ENCODE peak calls at places on chromosome 12, in six cellular contexts. P, R, B, O, Y and E are unnamed samples.

GRCh38 chr12:115232455-115233156 is 548.6 kb upstream of the TBX3 start:
- DNase-seq in R (no peak), O (no peak), Y (no peak), B (no peak), P (no peak), E (no peak)

GRCh38 chr12:14249368-14249767 is 116.1 kb upstream of the ATF7IP start:
- DNase-seq in R (no peak), O (no peak), B (no peak), P (peak; percentile 86), Y (no peak), E (peak; percentile 48)

GRCh38 chr12:111749391-111749790 is 17.3 kb upstream of the ALDH2 start:
- DNase-seq in O (no peak), Y (no peak), R (no peak), P (no peak), B (no peak), E (no peak)

GRCh38 chr12:19739195-19739776 is 300.0 kb downstream of the AEBP2 start:
- DNase-seq in B (peak; percentile 44), O (peak; percentile 12), P (peak; percentile 41), Y (peak; percentile 16), R (no peak), E (peak; percentile 40)

GRCh38 chr12:69007166-69007857 is 74.3 kb upstream of the CPM start:
- DNase-seq in Y (no peak), P (no peak), O (no peak), R (no peak), B (no peak), E (no peak)

GRCh38 chr12:30026621-30027234 is 243.0 kb upstream of the TMTC1 start:
- DNase-seq in O (no peak), Y (no peak), R (no peak), B (no peak), P (no peak), E (no peak)

GRCh38 chr12:113244015-113244983 is 23.0 kb downstream of the TPCN1 start:
- DNase-seq in B (peak; percentile 56), P (no peak), O (no peak), R (no peak), Y (no peak), E (no peak)

GRCh38 chr12:94618995-94619695 is 31.2 kb downstream of the TMCC3 start:
- DNase-seq in R (no peak), Y (no peak), B (no peak), O (no peak), P (no peak), E (peak; percentile 63)

GRCh38 chr12:109958374-109958773 is 37.8 kb downstream of the GIT2 start:
- DNase-seq in O (no peak), Y (no peak), P (no peak), R (no peak), B (no peak), E (no peak)

GRCh38 chr12:76848132-76848531 is 30.7 kb downstream of the CSRP2 start:
- DNase-seq in O (no peak), P (no peak), Y (no peak), R (no peak), B (no peak), E (no peak)

GRCh38 chr12:30977124-30977523 is 50.6 kb downstream of the TSPAN11 start:
- DNase-seq in O (no peak), Y (no peak), P (no peak), B (no peak), R (no peak), E (no peak)

GRCh38 chr12:79155703-79156102 is 291.1 kb downstream of the SYT1 start:
- DNase-seq in B (no peak), P (no peak), Y (no peak), O (no peak), R (no peak), E (no peak)

GRCh38 chr12:112188130-112188830 is 62.9 kb downstream of the TRAFD1 start:
- DNase-seq in B (no peak), Y (no peak), O (no peak), P (no peak), R (no peak), E (no peak)

GRCh38 chr12:112314981-112315380 is 67.2 kb downstream of the HECTD4 start:
- DNase-seq in P (no peak), B (no peak), R (no peak), Y (no peak), O (no peak), E (no peak)

DNA sequence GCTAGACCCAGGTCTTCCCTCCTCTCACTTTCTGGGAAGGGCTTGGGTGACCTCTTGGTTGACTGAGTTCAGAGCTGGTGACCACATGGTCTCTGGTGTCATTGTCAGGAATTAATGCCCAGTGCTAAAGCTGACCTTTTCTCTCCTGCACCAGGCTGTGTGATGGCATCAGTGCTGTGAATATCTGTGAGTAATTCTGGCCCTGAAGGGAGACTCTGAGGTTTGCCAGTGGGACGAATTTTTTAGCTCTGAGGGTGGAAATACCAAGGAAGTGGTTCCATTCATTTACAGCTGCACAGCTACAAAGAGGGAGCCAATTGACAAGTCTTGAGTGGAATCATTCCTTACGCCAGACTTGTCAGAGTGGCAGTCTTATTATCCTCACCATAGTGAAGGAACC is 6.2 kb upstream of the KRT86 start:
- DNase-seq in Y (no peak), O (no peak), P (no peak), B (no peak), R (no peak), E (no peak)
- TF ChIP-seq SIN3A in Y (no peak), O (no peak), P (no peak), B (no peak), R (no peak), E (no peak)

DNA sequence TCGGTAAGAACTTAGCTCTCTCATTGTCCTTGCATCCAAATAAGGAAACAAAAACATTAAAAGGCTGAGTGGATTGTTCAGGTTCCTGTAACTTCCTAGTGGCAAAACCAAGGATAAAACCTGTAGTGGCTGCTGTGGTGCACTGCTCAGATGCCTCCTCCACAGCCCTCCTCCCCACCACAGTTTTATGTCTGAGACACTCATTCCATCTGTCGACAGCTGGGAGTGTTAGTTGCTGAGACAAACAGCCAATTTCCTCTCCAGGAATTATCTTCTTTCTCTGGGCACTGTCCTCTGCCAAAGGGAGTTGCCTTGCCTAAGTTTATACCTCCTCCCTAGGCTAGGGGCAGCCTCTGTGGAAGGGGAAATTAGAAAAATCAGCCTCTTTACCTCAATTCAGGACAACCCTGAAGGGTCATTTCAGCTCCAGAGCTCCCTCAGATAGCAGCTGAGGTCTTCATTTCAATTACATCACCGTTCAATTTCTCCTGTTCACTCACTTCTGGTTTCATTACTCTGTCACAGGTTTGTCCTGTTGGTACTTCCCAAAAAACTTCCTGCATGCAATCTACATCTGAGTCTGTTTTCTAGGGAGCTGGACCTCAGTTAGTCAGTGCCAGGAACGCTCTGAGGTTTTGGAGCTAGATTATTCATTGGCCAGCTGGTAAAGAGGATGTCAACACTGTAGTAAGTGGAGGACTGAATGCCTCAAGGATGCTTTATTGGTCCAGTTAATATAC is 74.9 kb upstream of the ATP2B1 start:
- DNase-seq in B (no peak), Y (no peak), R (no peak), O (no peak), P (no peak), E (no peak)
- TF ChIP-seq YY1 in B (no peak), Y (no peak), R (no peak), O (no peak), P (no peak), E (no peak)

GRCh38 chr12:1217191-1217949 is 226.3 kb downstream of the ERC1 start:
- DNase-seq in O (no peak), Y (no peak), B (peak; percentile 6), P (no peak), R (no peak), E (no peak)
- TF ChIP-seq SIN3A in O (no peak), Y (no peak), B (no peak), P (no peak), R (no peak), E (no peak)

DNA sequence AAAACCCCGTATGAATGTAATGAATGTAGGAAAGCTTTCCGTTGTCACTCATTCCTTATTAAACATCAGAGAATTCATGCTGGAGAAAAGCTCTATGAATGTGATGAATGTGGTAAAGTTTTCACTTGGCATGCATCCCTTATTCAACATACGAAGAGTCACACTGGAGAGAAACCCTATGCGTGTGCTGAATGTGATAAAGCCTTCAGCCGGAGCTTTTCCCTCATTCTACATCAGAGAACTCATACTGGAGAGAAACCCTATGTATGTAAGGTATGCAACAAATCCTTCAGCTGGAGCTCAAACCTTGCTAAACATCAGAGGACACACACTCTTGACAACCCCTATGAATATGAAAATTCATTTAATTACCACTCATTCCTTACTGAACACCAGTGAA is 23.8 kb downstream of the ZNF891 start:
- DNase-seq in Y (no peak), P (no peak), R (no peak), O (no peak), B (no peak), E (no peak)
- TF ChIP-seq YY1 in Y (no peak), P (no peak), R (no peak), O (no peak), B (no peak), E (no peak)

DNA sequence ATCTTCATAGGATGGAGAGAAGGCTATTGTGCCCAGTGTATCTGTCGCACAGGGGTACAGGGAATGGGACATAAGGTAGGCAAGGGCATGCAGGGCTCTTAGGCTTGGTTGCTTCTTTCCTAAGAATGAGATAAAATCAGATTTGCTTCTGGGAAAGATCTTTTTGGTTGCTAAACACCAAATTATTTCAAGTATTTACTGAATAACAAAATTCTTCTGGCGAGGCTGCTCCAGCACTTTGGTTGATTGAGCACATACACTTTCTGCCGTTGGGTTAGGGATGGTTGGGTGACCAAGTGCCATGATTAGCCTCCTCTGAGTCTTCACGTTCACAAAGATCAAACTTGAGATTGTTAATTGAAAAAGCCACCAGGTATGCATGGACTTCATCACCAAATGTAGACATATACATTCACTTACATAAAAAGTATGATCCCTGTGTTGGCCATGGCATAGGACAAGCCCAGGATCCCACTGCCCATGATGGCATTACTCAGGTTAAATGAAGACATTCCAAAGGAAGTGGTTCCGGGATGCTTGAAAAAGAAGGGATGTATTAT is 38.2 kb downstream of the SLC38A4 start:
- DNase-seq in B (no peak), P (no peak), R (no peak), Y (no peak), O (no peak), E (no peak)
- TF ChIP-seq SIN3A in B (no peak), P (no peak), R (no peak), Y (no peak), O (no peak), E (no peak)

GRCh38 chr12:71415336-71416231 is 24.0 kb upstream of the LGR5 start:
- DNase-seq in B (peak; percentile 68), P (peak; percentile 60), Y (peak; percentile 7), O (peak; percentile 48), R (no peak), E (peak; percentile 42)
- TF ChIP-seq YY1 in B (no peak), P (no peak), Y (no peak), O (no peak), R (no peak), E (no peak)